ENCODE peak calls at places on chromosomes 11 and 22, in nine cellular contexts. One of them, this sample, is unnamed.

GRCh38 chr22:19070397-19071169 is 51.6 kb downstream of the DGCR2 start:
- DNase-seq in sigmoid colon: peak
- DNase-seq in fibroblast of lung: no peak
- DNase-seq in aorta: no peak
- DNase-seq in mammary epithelial cell: no peak
- DNase-seq in GM23338: no peak
- DNase-seq in CD4-positive, alpha-beta memory T cell: no peak
- DNase-seq in IMR-90: no peak
- DNase-seq in CD4-positive, CD25-positive, alpha-beta regulatory T cell: no peak
- DNase-seq in this sample: peak

GRCh38 chr11:124633355-124633754 is 10.7 kb downstream of the TBRG1 start:
- DNase-seq in aorta: no peak
- DNase-seq in CD4-positive, alpha-beta memory T cell: no peak
- DNase-seq in sigmoid colon: no peak
- DNase-seq in fibroblast of lung: no peak
- DNase-seq in GM23338: no peak
- DNase-seq in CD4-positive, CD25-positive, alpha-beta regulatory T cell: peak
- DNase-seq in IMR-90: peak
- DNase-seq in mammary epithelial cell: no peak
- DNase-seq in this sample: no peak

GRCh38 chr11:69674267-69674885 is 777 bp downstream of the LTO1 start:
- DNase-seq in CD4-positive, CD25-positive, alpha-beta regulatory T cell: peak
- DNase-seq in GM23338: peak
- DNase-seq in mammary epithelial cell: peak
- DNase-seq in aorta: no peak
- DNase-seq in sigmoid colon: peak
- DNase-seq in IMR-90: peak
- DNase-seq in CD4-positive, alpha-beta memory T cell: no peak
- DNase-seq in fibroblast of lung: peak
- DNase-seq in this sample: no peak

GRCh38 chr22:40960137-40960536 is 9.0 kb downstream of the RBX1 start:
- DNase-seq in IMR-90: no peak
- DNase-seq in GM23338: no peak
- DNase-seq in mammary epithelial cell: no peak
- DNase-seq in fibroblast of lung: no peak
- DNase-seq in sigmoid colon: no peak
- DNase-seq in CD4-positive, CD25-positive, alpha-beta regulatory T cell: no peak
- DNase-seq in aorta: no peak
- DNase-seq in CD4-positive, alpha-beta memory T cell: no peak
- DNase-seq in this sample: no peak

GRCh38 chr11:61926235-61926634 is 8.9 kb upstream of the RAB3IL1 start:
- DNase-seq in CD4-positive, alpha-beta memory T cell: no peak
- DNase-seq in GM23338: no peak
- DNase-seq in CD4-positive, CD25-positive, alpha-beta regulatory T cell: no peak
- DNase-seq in fibroblast of lung: no peak
- DNase-seq in aorta: no peak
- DNase-seq in mammary epithelial cell: no peak
- DNase-seq in IMR-90: no peak
- DNase-seq in sigmoid colon: no peak
- DNase-seq in this sample: no peak

GRCh38 chr11:33663121-33663520 is 37.5 kb downstream of the C11orf91 start:
- DNase-seq in fibroblast of lung: no peak
- DNase-seq in CD4-positive, alpha-beta memory T cell: no peak
- DNase-seq in CD4-positive, CD25-positive, alpha-beta regulatory T cell: no peak
- DNase-seq in IMR-90: no peak
- DNase-seq in GM23338: no peak
- DNase-seq in aorta: no peak
- DNase-seq in mammary epithelial cell: no peak
- DNase-seq in sigmoid colon: no peak
- DNase-seq in this sample: no peak

GRCh38 chr11:111325259-111325658 is 26.9 kb downstream of the POU2AF3 start:
- DNase-seq in IMR-90: no peak
- DNase-seq in fibroblast of lung: no peak
- DNase-seq in GM23338: no peak
- DNase-seq in CD4-positive, CD25-positive, alpha-beta regulatory T cell: no peak
- DNase-seq in CD4-positive, alpha-beta memory T cell: no peak
- DNase-seq in aorta: no peak
- DNase-seq in sigmoid colon: no peak
- DNase-seq in mammary epithelial cell: no peak
- DNase-seq in this sample: no peak

GRCh38 chr11:77820565-77821348 is at the start of the genes AAMDC and RSF1:
- DNase-seq in CD4-positive, alpha-beta memory T cell: peak
- DNase-seq in sigmoid colon: peak
- DNase-seq in mammary epithelial cell: peak
- DNase-seq in IMR-90: peak
- DNase-seq in CD4-positive, CD25-positive, alpha-beta regulatory T cell: peak
- DNase-seq in fibroblast of lung: peak
- DNase-seq in aorta: peak
- DNase-seq in GM23338: peak
- DNase-seq in this sample: peak

GRCh38 chr22:23520875-23521441 is 59.1 kb downstream of the IGLL1 start:
- DNase-seq in aorta: no peak
- DNase-seq in GM23338: no peak
- DNase-seq in CD4-positive, CD25-positive, alpha-beta regulatory T cell: no peak
- DNase-seq in sigmoid colon: peak
- DNase-seq in CD4-positive, alpha-beta memory T cell: no peak
- DNase-seq in mammary epithelial cell: no peak
- DNase-seq in fibroblast of lung: peak
- DNase-seq in IMR-90: peak
- DNase-seq in this sample: peak

GRCh38 chr22:38954414-38955043 is 2.9 kb upstream of the APOBEC3A start:
- DNase-seq in aorta: no peak
- DNase-seq in CD4-positive, alpha-beta memory T cell: no peak
- DNase-seq in CD4-positive, CD25-positive, alpha-beta regulatory T cell: no peak
- DNase-seq in sigmoid colon: no peak
- DNase-seq in mammary epithelial cell: no peak
- DNase-seq in IMR-90: no peak
- DNase-seq in GM23338: no peak
- DNase-seq in fibroblast of lung: no peak
- DNase-seq in this sample: no peak

GRCh38 chr22:37020192-37020479 is 594 bp downstream of the MPST start:
- DNase-seq in mammary epithelial cell: peak
- DNase-seq in sigmoid colon: no peak
- DNase-seq in CD4-positive, CD25-positive, alpha-beta regulatory T cell: peak
- DNase-seq in fibroblast of lung: peak
- DNase-seq in GM23338: no peak
- DNase-seq in CD4-positive, alpha-beta memory T cell: no peak
- DNase-seq in IMR-90: peak
- DNase-seq in aorta: no peak
- DNase-seq in this sample: peak

GRCh38 chr11:107719062-107719461 is 7.2 kb upstream of the SLN start:
- DNase-seq in sigmoid colon: no peak
- DNase-seq in aorta: no peak
- DNase-seq in IMR-90: no peak
- DNase-seq in fibroblast of lung: no peak
- DNase-seq in CD4-positive, alpha-beta memory T cell: no peak
- DNase-seq in GM23338: no peak
- DNase-seq in mammary epithelial cell: no peak
- DNase-seq in CD4-positive, CD25-positive, alpha-beta regulatory T cell: no peak
- DNase-seq in this sample: no peak

GRCh38 chr22:40396882-40397281 is 26.5 kb downstream of the SGSM3 start:
- DNase-seq in mammary epithelial cell: peak
- DNase-seq in IMR-90: peak
- DNase-seq in CD4-positive, alpha-beta memory T cell: no peak
- DNase-seq in fibroblast of lung: peak
- DNase-seq in CD4-positive, CD25-positive, alpha-beta regulatory T cell: no peak
- DNase-seq in aorta: peak
- DNase-seq in sigmoid colon: no peak
- DNase-seq in GM23338: peak
- DNase-seq in this sample: no peak

GRCh38 chr11:76655466-76656086 is 15.0 kb downstream of the LRRC32 start:
- DNase-seq in CD4-positive, CD25-positive, alpha-beta regulatory T cell: no peak
- DNase-seq in GM23338: no peak
- DNase-seq in IMR-90: no peak
- DNase-seq in aorta: no peak
- DNase-seq in fibroblast of lung: no peak
- DNase-seq in mammary epithelial cell: no peak
- DNase-seq in CD4-positive, alpha-beta memory T cell: no peak
- DNase-seq in sigmoid colon: peak
- DNase-seq in this sample: no peak

GRCh38 chr11:30585067-30585891 is 874 bp downstream of the MPPED2 start:
- DNase-seq in GM23338: peak
- DNase-seq in CD4-positive, alpha-beta memory T cell: no peak
- DNase-seq in IMR-90: no peak
- DNase-seq in CD4-positive, CD25-positive, alpha-beta regulatory T cell: peak
- DNase-seq in fibroblast of lung: no peak
- DNase-seq in sigmoid colon: peak
- DNase-seq in aorta: peak
- DNase-seq in mammary epithelial cell: no peak
- DNase-seq in this sample: peak

GRCh38 chr22:17235861-17236260 is 16.6 kb upstream of the ADA2 start:
- DNase-seq in aorta: peak
- DNase-seq in IMR-90: no peak
- DNase-seq in sigmoid colon: no peak
- DNase-seq in mammary epithelial cell: no peak
- DNase-seq in CD4-positive, alpha-beta memory T cell: no peak
- DNase-seq in fibroblast of lung: no peak
- DNase-seq in GM23338: no peak
- DNase-seq in CD4-positive, CD25-positive, alpha-beta regulatory T cell: no peak
- DNase-seq in this sample: no peak

GRCh38 chr22:17233348-17234043 is 14.3 kb upstream of the ADA2 start:
- DNase-seq in sigmoid colon: no peak
- DNase-seq in CD4-positive, alpha-beta memory T cell: no peak
- DNase-seq in mammary epithelial cell: no peak
- DNase-seq in IMR-90: no peak
- DNase-seq in fibroblast of lung: no peak
- DNase-seq in aorta: no peak
- DNase-seq in CD4-positive, CD25-positive, alpha-beta regulatory T cell: no peak
- DNase-seq in GM23338: peak
- DNase-seq in this sample: no peak

GRCh38 chr22:17232406-17232805 is 13.2 kb upstream of the ADA2 start:
- DNase-seq in aorta: no peak
- DNase-seq in CD4-positive, CD25-positive, alpha-beta regulatory T cell: no peak
- DNase-seq in fibroblast of lung: no peak
- DNase-seq in GM23338: peak
- DNase-seq in CD4-positive, alpha-beta memory T cell: no peak
- DNase-seq in sigmoid colon: no peak
- DNase-seq in mammary epithelial cell: no peak
- DNase-seq in IMR-90: no peak
- DNase-seq in this sample: no peak

GRCh38 chr22:17235149-17235655 is 16.0 kb upstream of the ADA2 start:
- DNase-seq in CD4-positive, alpha-beta memory T cell: no peak
- DNase-seq in IMR-90: no peak
- DNase-seq in CD4-positive, CD25-positive, alpha-beta regulatory T cell: no peak
- DNase-seq in GM23338: peak
- DNase-seq in aorta: peak
- DNase-seq in sigmoid colon: no peak
- DNase-seq in fibroblast of lung: no peak
- DNase-seq in mammary epithelial cell: no peak
- DNase-seq in this sample: no peak

GRCh38 chr22:17234144-17234623 is 14.9 kb upstream of the ADA2 start:
- DNase-seq in mammary epithelial cell: no peak
- DNase-seq in GM23338: peak
- DNase-seq in CD4-positive, alpha-beta memory T cell: no peak
- DNase-seq in sigmoid colon: no peak
- DNase-seq in fibroblast of lung: peak
- DNase-seq in CD4-positive, CD25-positive, alpha-beta regulatory T cell: no peak
- DNase-seq in aorta: peak
- DNase-seq in IMR-90: no peak
- DNase-seq in this sample: no peak
- H3K4me3 ChIP-seq in mammary epithelial cell: no peak
- H3K4me3 ChIP-seq in GM23338: peak
- H3K4me3 ChIP-seq in CD4-positive, alpha-beta memory T cell: no peak
- H3K4me3 ChIP-seq in sigmoid colon: no peak
- H3K4me3 ChIP-seq in fibroblast of lung: no peak
- H3K4me3 ChIP-seq in CD4-positive, CD25-positive, alpha-beta regulatory T cell: no peak
- H3K4me3 ChIP-seq in aorta: no peak
- H3K4me3 ChIP-seq in IMR-90: no peak
- H3K4me3 ChIP-seq in this sample: no peak

GRCh38 chr22:44736581-44737413 is 15.6 kb upstream of the ARHGAP8 start:
- DNase-seq in mammary epithelial cell: no peak
- DNase-seq in sigmoid colon: no peak
- DNase-seq in CD4-positive, alpha-beta memory T cell: no peak
- DNase-seq in GM23338: no peak
- DNase-seq in aorta: no peak
- DNase-seq in CD4-positive, CD25-positive, alpha-beta regulatory T cell: no peak
- DNase-seq in IMR-90: peak
- DNase-seq in fibroblast of lung: no peak
- DNase-seq in this sample: no peak
- H3K27ac ChIP-seq in mammary epithelial cell: no peak
- H3K27ac ChIP-seq in sigmoid colon: no peak
- H3K27ac ChIP-seq in CD4-positive, alpha-beta memory T cell: no peak
- H3K27ac ChIP-seq in GM23338: no peak
- H3K27ac ChIP-seq in aorta: no peak
- H3K27ac ChIP-seq in CD4-positive, CD25-positive, alpha-beta regulatory T cell: no peak
- H3K27ac ChIP-seq in IMR-90: no peak
- H3K27ac ChIP-seq in fibroblast of lung: no peak
- H3K27ac ChIP-seq in this sample: no peak

GRCh38 chr11:57566564-57567209 is 785 bp downstream of the UBE2L6 start:
- DNase-seq in CD4-positive, alpha-beta memory T cell: no peak
- DNase-seq in sigmoid colon: no peak
- DNase-seq in mammary epithelial cell: no peak
- DNase-seq in CD4-positive, CD25-positive, alpha-beta regulatory T cell: peak
- DNase-seq in IMR-90: no peak
- DNase-seq in GM23338: no peak
- DNase-seq in aorta: no peak
- DNase-seq in fibroblast of lung: no peak
- DNase-seq in this sample: no peak

GRCh38 chr11:57568330-57568766 is 876 bp upstream of the UBE2L6 start:
- DNase-seq in CD4-positive, CD25-positive, alpha-beta regulatory T cell: peak
- DNase-seq in GM23338: peak
- DNase-seq in aorta: no peak
- DNase-seq in fibroblast of lung: peak
- DNase-seq in mammary epithelial cell: peak
- DNase-seq in CD4-positive, alpha-beta memory T cell: peak
- DNase-seq in IMR-90: peak
- DNase-seq in sigmoid colon: peak
- DNase-seq in this sample: no peak

GRCh38 chr11:57567210-57567511 is 311 bp downstream of the UBE2L6 start:
- DNase-seq in fibroblast of lung: no peak
- DNase-seq in sigmoid colon: peak
- DNase-seq in aorta: no peak
- DNase-seq in GM23338: no peak
- DNase-seq in mammary epithelial cell: peak
- DNase-seq in CD4-positive, CD25-positive, alpha-beta regulatory T cell: peak
- DNase-seq in CD4-positive, alpha-beta memory T cell: peak
- DNase-seq in IMR-90: peak
- DNase-seq in this sample: no peak

GRCh38 chr11:57567512-57568329 is at the start of gene UBE2L6:
- DNase-seq in aorta: peak
- DNase-seq in sigmoid colon: peak
- DNase-seq in GM23338: peak
- DNase-seq in mammary epithelial cell: no peak
- DNase-seq in CD4-positive, alpha-beta memory T cell: peak
- DNase-seq in IMR-90: no peak
- DNase-seq in CD4-positive, CD25-positive, alpha-beta regulatory T cell: peak
- DNase-seq in fibroblast of lung: peak
- DNase-seq in this sample: peak

GRCh38 chr11:57566035-57566504 is 1.4 kb downstream of the UBE2L6 start:
- DNase-seq in sigmoid colon: no peak
- DNase-seq in IMR-90: peak
- DNase-seq in CD4-positive, CD25-positive, alpha-beta regulatory T cell: peak
- DNase-seq in GM23338: no peak
- DNase-seq in aorta: no peak
- DNase-seq in fibroblast of lung: peak
- DNase-seq in CD4-positive, alpha-beta memory T cell: peak
- DNase-seq in mammary epithelial cell: peak
- DNase-seq in this sample: peak
- H3K4me3 ChIP-seq in sigmoid colon: peak
- H3K4me3 ChIP-seq in IMR-90: peak
- H3K4me3 ChIP-seq in CD4-positive, CD25-positive, alpha-beta regulatory T cell: peak
- H3K4me3 ChIP-seq in GM23338: peak
- H3K4me3 ChIP-seq in aorta: peak
- H3K4me3 ChIP-seq in fibroblast of lung: peak
- H3K4me3 ChIP-seq in CD4-positive, alpha-beta memory T cell: peak
- H3K4me3 ChIP-seq in mammary epithelial cell: peak
- H3K4me3 ChIP-seq in this sample: peak

GRCh38 chr11:40125054-40125453 is 1334.4 kb downstream of the LRRC4C start:
- DNase-seq in sigmoid colon: no peak
- DNase-seq in GM23338: peak
- DNase-seq in CD4-positive, CD25-positive, alpha-beta regulatory T cell: no peak
- DNase-seq in aorta: no peak
- DNase-seq in mammary epithelial cell: no peak
- DNase-seq in fibroblast of lung: peak
- DNase-seq in IMR-90: no peak
- DNase-seq in CD4-positive, alpha-beta memory T cell: no peak
- DNase-seq in this sample: no peak
- H3K27ac ChIP-seq in sigmoid colon: no peak
- H3K27ac ChIP-seq in GM23338: no peak
- H3K27ac ChIP-seq in CD4-positive, CD25-positive, alpha-beta regulatory T cell: no peak
- H3K27ac ChIP-seq in aorta: no peak
- H3K27ac ChIP-seq in mammary epithelial cell: no peak
- H3K27ac ChIP-seq in fibroblast of lung: no peak
- H3K27ac ChIP-seq in IMR-90: no peak
- H3K27ac ChIP-seq in CD4-positive, alpha-beta memory T cell: no peak
- H3K27ac ChIP-seq in this sample: no peak

This sample was measured in right lobe of liver.